ENCODE peak calls at places on chromosomes 4 and X, in ten cellular contexts. J is IMR-90; M is activated CD8-positive, alpha-beta T cell treated with anti-CD3 and anti-CD28 coated beads for 36 hours; W is PC-9; L is keratinocyte; K is OCI-M1; H is B cell; Z is M059J; X is NCI-H1105; Q is hippocampal formation. R is an unnamed sample.

GRCh38 chr4:39529534-39529933 is 2.3 kb upstream of the UGDH start:
- DNase-seq in M (no peak), Z (no peak), Q (no peak), W (no peak), J (no peak), H (no peak), X (no peak), L (no peak), K (no peak), R (no peak)

GRCh38 chrX:150694738-150695410 is 1.7 kb downstream of the MTMR1 start:
- DNase-seq in W (no peak), H (peak), X (no peak), K (peak), Z (no peak), M (peak), J (no peak), L (no peak), Q (no peak), R (no peak)

GRCh38 chr4:160353548-160353947 is 1250.7 kb downstream of the RAPGEF2 start:
- DNase-seq in Q (no peak), Z (peak), H (no peak), L (no peak), J (no peak), M (no peak), K (no peak), W (no peak), X (peak), R (no peak)

GRCh38 chrX:80285131-80285773 is 135.0 kb upstream of the TENT5D start:
- DNase-seq in J (peak), H (no peak), K (peak), W (no peak), X (peak), M (peak), Z (peak), Q (no peak), L (no peak), R (peak)

GRCh38 chr4:116202524-116202923 is 882.9 kb downstream of the TRAM1L1 start:
- DNase-seq in Z (no peak), H (no peak), K (no peak), Q (no peak), J (no peak), M (no peak), X (no peak), L (no peak), W (no peak), R (no peak)

GRCh38 chr4:77586953-77587383 is 18.7 kb upstream of the CXCL13 start:
- DNase-seq in Q (no peak), H (peak), Z (no peak), L (no peak), J (no peak), X (no peak), K (peak), W (peak), M (peak), R (no peak)

GRCh38 chr4:165684177-165684870 is 188.7 kb upstream of the TLL1 start:
- DNase-seq in L (no peak), Z (peak), K (no peak), J (no peak), W (no peak), M (no peak), Q (no peak), X (no peak), H (no peak), R (no peak)

GRCh38 chr4:146972036-146972435 is 26.4 kb upstream of the TTC29 start:
- DNase-seq in J (no peak), M (no peak), H (no peak), Z (no peak), W (no peak), L (no peak), K (no peak), X (no peak), Q (no peak), R (no peak)

GRCh38 chrX:15441464-15441863 is 51.7 kb downstream of the PIR start:
- DNase-seq in Z (no peak), X (no peak), W (no peak), H (no peak), K (no peak), L (no peak), M (no peak), Q (no peak), J (no peak), R (no peak)

GRCh38 chr4:10311939-10312338 is 145.3 kb downstream of the ZNF518B start:
- DNase-seq in X (no peak), M (no peak), Z (no peak), J (no peak), H (no peak), Q (no peak), K (peak), L (no peak), W (no peak), R (no peak)

GRCh38 chr4:181968371-181968770 is 274.8 kb upstream of the TENM3 start:
- DNase-seq in Q (no peak), H (no peak), J (peak), W (no peak), Z (peak), M (no peak), L (peak), K (no peak), X (no peak), R (no peak)